ENCODE peak calls at places on chromosomes 3 and 15, in nine cellular contexts. One of them, this sample, is unnamed.

GRCh38 chr15:64381000-64381751 is at the start of gene PCLAF:
- DNase-seq in activated T-cell treated with anti-CD3 and anti-CD28 coated beads, Interleukin-2, amount 50 U/mL, for 72 hours: peak; percentile 97
- DNase-seq in progenitor cell of endocrine pancreas: peak; percentile 86
- DNase-seq in activated gamma-delta T cell treated with Interleukin-2 at 50 U/mL for 16 hours: peak; percentile 89
- DNase-seq in NCI-H1436: peak; percentile 94
- DNase-seq in iris pigment epithelial cell: peak; percentile 97
- DNase-seq in foreskin keratinocyte: peak; percentile 83
- DNase-seq in AG10803: peak; percentile 93
- DNase-seq in activated naive CD4-positive, alpha-beta T cell treated with anti-CD3 and anti-CD28 coated beads for 36 hours: peak; percentile 97
- DNase-seq in this sample: peak; percentile 96

GRCh38 chr15:80694624-80695098 is 449 bp upstream of the ABHD17C start:
- DNase-seq in activated gamma-delta T cell treated with Interleukin-2 at 50 U/mL for 16 hours: peak; percentile 20
- DNase-seq in activated naive CD4-positive, alpha-beta T cell treated with anti-CD3 and anti-CD28 coated beads for 36 hours: peak; percentile 27
- DNase-seq in foreskin keratinocyte: peak; percentile 29
- DNase-seq in AG10803: peak; percentile 48
- DNase-seq in progenitor cell of endocrine pancreas: peak; percentile 20
- DNase-seq in NCI-H1436: no peak
- DNase-seq in activated T-cell treated with anti-CD3 and anti-CD28 coated beads, Interleukin-2, amount 50 U/mL, for 72 hours: peak; percentile 45
- DNase-seq in iris pigment epithelial cell: peak; percentile 35
- DNase-seq in this sample: no peak

GRCh38 chr15:65837301-65838283 is 31.7 kb upstream of the RAB11A start:
- DNase-seq in AG10803: no peak
- DNase-seq in activated naive CD4-positive, alpha-beta T cell treated with anti-CD3 and anti-CD28 coated beads for 36 hours: no peak
- DNase-seq in activated T-cell treated with anti-CD3 and anti-CD28 coated beads, Interleukin-2, amount 50 U/mL, for 72 hours: no peak
- DNase-seq in progenitor cell of endocrine pancreas: no peak
- DNase-seq in activated gamma-delta T cell treated with Interleukin-2 at 50 U/mL for 16 hours: no peak
- DNase-seq in foreskin keratinocyte: no peak
- DNase-seq in iris pigment epithelial cell: peak; percentile 16
- DNase-seq in NCI-H1436: no peak
- DNase-seq in this sample: no peak

GRCh38 chr3:196896229-196896628 is 28.5 kb downstream of the SENP5 start:
- DNase-seq in AG10803: no peak
- DNase-seq in activated T-cell treated with anti-CD3 and anti-CD28 coated beads, Interleukin-2, amount 50 U/mL, for 72 hours: no peak
- DNase-seq in foreskin keratinocyte: no peak
- DNase-seq in activated gamma-delta T cell treated with Interleukin-2 at 50 U/mL for 16 hours: no peak
- DNase-seq in NCI-H1436: no peak
- DNase-seq in activated naive CD4-positive, alpha-beta T cell treated with anti-CD3 and anti-CD28 coated beads for 36 hours: no peak
- DNase-seq in progenitor cell of endocrine pancreas: no peak
- DNase-seq in iris pigment epithelial cell: no peak
- DNase-seq in this sample: no peak

GRCh38 chr3:57434041-57434440 is 110.1 kb downstream of the DNAH12 start:
- DNase-seq in NCI-H1436: no peak
- DNase-seq in progenitor cell of endocrine pancreas: no peak
- DNase-seq in iris pigment epithelial cell: peak; percentile 47
- DNase-seq in foreskin keratinocyte: peak; percentile 24
- DNase-seq in activated naive CD4-positive, alpha-beta T cell treated with anti-CD3 and anti-CD28 coated beads for 36 hours: no peak
- DNase-seq in activated T-cell treated with anti-CD3 and anti-CD28 coated beads, Interleukin-2, amount 50 U/mL, for 72 hours: no peak
- DNase-seq in AG10803: peak; percentile 21
- DNase-seq in activated gamma-delta T cell treated with Interleukin-2 at 50 U/mL for 16 hours: no peak
- DNase-seq in this sample: no peak

GRCh38 chr15:75178171-75178937 is 23.3 kb upstream of the C15orf39 start:
- DNase-seq in activated T-cell treated with anti-CD3 and anti-CD28 coated beads, Interleukin-2, amount 50 U/mL, for 72 hours: no peak
- DNase-seq in NCI-H1436: peak; percentile 49
- DNase-seq in AG10803: no peak
- DNase-seq in foreskin keratinocyte: no peak
- DNase-seq in activated naive CD4-positive, alpha-beta T cell treated with anti-CD3 and anti-CD28 coated beads for 36 hours: no peak
- DNase-seq in iris pigment epithelial cell: no peak
- DNase-seq in progenitor cell of endocrine pancreas: peak; percentile 53
- DNase-seq in activated gamma-delta T cell treated with Interleukin-2 at 50 U/mL for 16 hours: peak; percentile 22
- DNase-seq in this sample: peak; percentile 86

GRCh38 chr3:136075816-136076215 is 110.3 kb downstream of the PPP2R3A start:
- DNase-seq in progenitor cell of endocrine pancreas: no peak
- DNase-seq in AG10803: peak; percentile 70
- DNase-seq in iris pigment epithelial cell: peak; percentile 67
- DNase-seq in foreskin keratinocyte: no peak
- DNase-seq in activated gamma-delta T cell treated with Interleukin-2 at 50 U/mL for 16 hours: no peak
- DNase-seq in activated naive CD4-positive, alpha-beta T cell treated with anti-CD3 and anti-CD28 coated beads for 36 hours: no peak
- DNase-seq in activated T-cell treated with anti-CD3 and anti-CD28 coated beads, Interleukin-2, amount 50 U/mL, for 72 hours: no peak
- DNase-seq in NCI-H1436: no peak
- DNase-seq in this sample: no peak

GRCh38 chr3:14875411-14876175 is 56.8 kb downstream of the FGD5 start:
- DNase-seq in foreskin keratinocyte: no peak
- DNase-seq in activated naive CD4-positive, alpha-beta T cell treated with anti-CD3 and anti-CD28 coated beads for 36 hours: no peak
- DNase-seq in AG10803: no peak
- DNase-seq in iris pigment epithelial cell: no peak
- DNase-seq in NCI-H1436: no peak
- DNase-seq in activated gamma-delta T cell treated with Interleukin-2 at 50 U/mL for 16 hours: no peak
- DNase-seq in progenitor cell of endocrine pancreas: no peak
- DNase-seq in activated T-cell treated with anti-CD3 and anti-CD28 coated beads, Interleukin-2, amount 50 U/mL, for 72 hours: no peak
- DNase-seq in this sample: no peak

GRCh38 chr15:81002254-81003022 is 1.7 kb downstream of the TLNRD1 start:
- DNase-seq in iris pigment epithelial cell: peak; percentile 39
- DNase-seq in foreskin keratinocyte: no peak
- DNase-seq in AG10803: no peak
- DNase-seq in NCI-H1436: no peak
- DNase-seq in activated gamma-delta T cell treated with Interleukin-2 at 50 U/mL for 16 hours: no peak
- DNase-seq in progenitor cell of endocrine pancreas: no peak
- DNase-seq in activated T-cell treated with anti-CD3 and anti-CD28 coated beads, Interleukin-2, amount 50 U/mL, for 72 hours: no peak
- DNase-seq in activated naive CD4-positive, alpha-beta T cell treated with anti-CD3 and anti-CD28 coated beads for 36 hours: no peak
- DNase-seq in this sample: peak; percentile 38

GRCh38 chr15:60589728-60590127 is 110.8 kb upstream of the ICE2 start:
- DNase-seq in iris pigment epithelial cell: no peak
- DNase-seq in activated T-cell treated with anti-CD3 and anti-CD28 coated beads, Interleukin-2, amount 50 U/mL, for 72 hours: no peak
- DNase-seq in activated gamma-delta T cell treated with Interleukin-2 at 50 U/mL for 16 hours: no peak
- DNase-seq in progenitor cell of endocrine pancreas: no peak
- DNase-seq in AG10803: peak; percentile 64
- DNase-seq in foreskin keratinocyte: no peak
- DNase-seq in activated naive CD4-positive, alpha-beta T cell treated with anti-CD3 and anti-CD28 coated beads for 36 hours: no peak
- DNase-seq in NCI-H1436: no peak
- DNase-seq in this sample: no peak

GRCh38 chr3:119800844-119801243 is 18.9 kb downstream of the NR1I2 start:
- DNase-seq in activated naive CD4-positive, alpha-beta T cell treated with anti-CD3 and anti-CD28 coated beads for 36 hours: no peak
- DNase-seq in foreskin keratinocyte: no peak
- DNase-seq in NCI-H1436: no peak
- DNase-seq in activated gamma-delta T cell treated with Interleukin-2 at 50 U/mL for 16 hours: no peak
- DNase-seq in progenitor cell of endocrine pancreas: no peak
- DNase-seq in iris pigment epithelial cell: no peak
- DNase-seq in activated T-cell treated with anti-CD3 and anti-CD28 coated beads, Interleukin-2, amount 50 U/mL, for 72 hours: no peak
- DNase-seq in AG10803: no peak
- DNase-seq in this sample: no peak

GRCh38 chr3:31962801-31963205 is 18.3 kb downstream of the OSBPL10 start:
- DNase-seq in NCI-H1436: no peak
- DNase-seq in AG10803: no peak
- DNase-seq in activated gamma-delta T cell treated with Interleukin-2 at 50 U/mL for 16 hours: no peak
- DNase-seq in activated T-cell treated with anti-CD3 and anti-CD28 coated beads, Interleukin-2, amount 50 U/mL, for 72 hours: no peak
- DNase-seq in progenitor cell of endocrine pancreas: no peak
- DNase-seq in iris pigment epithelial cell: peak; percentile 46
- DNase-seq in foreskin keratinocyte: no peak
- DNase-seq in activated naive CD4-positive, alpha-beta T cell treated with anti-CD3 and anti-CD28 coated beads for 36 hours: no peak
- DNase-seq in this sample: no peak

GRCh38 chr3:40129510-40129909 is 180.0 kb upstream of the EIF1B start:
- DNase-seq in activated naive CD4-positive, alpha-beta T cell treated with anti-CD3 and anti-CD28 coated beads for 36 hours: no peak
- DNase-seq in foreskin keratinocyte: no peak
- DNase-seq in NCI-H1436: no peak
- DNase-seq in activated gamma-delta T cell treated with Interleukin-2 at 50 U/mL for 16 hours: no peak
- DNase-seq in AG10803: no peak
- DNase-seq in progenitor cell of endocrine pancreas: no peak
- DNase-seq in iris pigment epithelial cell: no peak
- DNase-seq in activated T-cell treated with anti-CD3 and anti-CD28 coated beads, Interleukin-2, amount 50 U/mL, for 72 hours: no peak
- DNase-seq in this sample: no peak

GRCh38 chr15:86362556-86362955 is 282.9 kb downstream of the AGBL1 start:
- DNase-seq in activated T-cell treated with anti-CD3 and anti-CD28 coated beads, Interleukin-2, amount 50 U/mL, for 72 hours: peak; percentile 3
- DNase-seq in iris pigment epithelial cell: peak; percentile 0
- DNase-seq in activated naive CD4-positive, alpha-beta T cell treated with anti-CD3 and anti-CD28 coated beads for 36 hours: peak; percentile 15
- DNase-seq in NCI-H1436: no peak
- DNase-seq in AG10803: peak; percentile 2
- DNase-seq in foreskin keratinocyte: peak; percentile 95
- DNase-seq in progenitor cell of endocrine pancreas: no peak
- DNase-seq in activated gamma-delta T cell treated with Interleukin-2 at 50 U/mL for 16 hours: no peak
- DNase-seq in this sample: no peak

GRCh38 chr15:61715082-61715481 is 345.2 kb downstream of the VPS13C start:
- DNase-seq in iris pigment epithelial cell: peak; percentile 6
- DNase-seq in progenitor cell of endocrine pancreas: no peak
- DNase-seq in activated naive CD4-positive, alpha-beta T cell treated with anti-CD3 and anti-CD28 coated beads for 36 hours: no peak
- DNase-seq in AG10803: no peak
- DNase-seq in activated T-cell treated with anti-CD3 and anti-CD28 coated beads, Interleukin-2, amount 50 U/mL, for 72 hours: no peak
- DNase-seq in NCI-H1436: no peak
- DNase-seq in foreskin keratinocyte: peak; percentile 28
- DNase-seq in activated gamma-delta T cell treated with Interleukin-2 at 50 U/mL for 16 hours: no peak
- DNase-seq in this sample: no peak

GRCh38 chr3:152121292-152121654 is 147.5 kb upstream of the MBNL1 start:
- DNase-seq in AG10803: peak; percentile 87
- DNase-seq in progenitor cell of endocrine pancreas: no peak
- DNase-seq in activated T-cell treated with anti-CD3 and anti-CD28 coated beads, Interleukin-2, amount 50 U/mL, for 72 hours: no peak
- DNase-seq in activated gamma-delta T cell treated with Interleukin-2 at 50 U/mL for 16 hours: no peak
- DNase-seq in activated naive CD4-positive, alpha-beta T cell treated with anti-CD3 and anti-CD28 coated beads for 36 hours: no peak
- DNase-seq in foreskin keratinocyte: peak; percentile 81
- DNase-seq in iris pigment epithelial cell: peak; percentile 93
- DNase-seq in NCI-H1436: no peak
- DNase-seq in this sample: no peak